ENCODE peak calls at places on chromosomes 4 and X, in seven cellular contexts. L, R, U, H, I, S and A are unnamed samples.

GRCh38 chr4:184695178-184695896 is 38.6 kb downstream of the CENPU start:
- DNase-seq in L (no peak), U (no peak), R (no peak), I (peak; percentile 91), H (no peak), S (no peak), A (no peak)

GRCh38 chr4:145034727-145035211 is 63.2 kb downstream of the ANAPC10 start:
- DNase-seq in R (no peak), S (no peak), U (no peak), I (peak; percentile 64), L (no peak), H (no peak), A (peak; percentile 87)

GRCh38 chr4:168841682-168842019 is 168.4 kb downstream of the CBR4 start:
- DNase-seq in I (no peak), H (no peak), S (no peak), L (no peak), U (no peak), R (no peak), A (no peak)

GRCh38 chr4:138977525-138977924 is 38.1 kb upstream of the NOCT start:
- DNase-seq in U (no peak), L (no peak), S (peak; percentile 60), I (no peak), H (no peak), R (no peak), A (no peak)

GRCh38 chr4:180363817-180364216 is 1879.4 kb upstream of the TENM3 start:
- DNase-seq in H (peak; percentile 76), R (no peak), S (no peak), I (peak; percentile 6), U (no peak), L (no peak), A (no peak)

GRCh38 chr4:69116645-69117321 is 20.5 kb downstream of the UGT2B7 start:
- DNase-seq in H (no peak), S (no peak), L (no peak), R (no peak), U (no peak), I (no peak), A (no peak)

GRCh38 chrX:110412971-110413726 is 54.5 kb downstream of the RTL9 start:
- DNase-seq in S (peak; percentile 93), H (peak; percentile 82), I (no peak), U (peak; percentile 78), L (peak; percentile 70), R (peak; percentile 76), A (peak; percentile 75)

GRCh38 chrX:37453821-37454220 is 104.7 kb downstream of the PRRG1 start:
- DNase-seq in R (no peak), S (no peak), U (no peak), L (no peak), I (peak; percentile 23), H (peak; percentile 22), A (no peak)

GRCh38 chr4:156672924-156673323 is 298.7 kb downstream of the PDGFC start:
- DNase-seq in H (peak; percentile 65), S (peak; percentile 43), I (peak; percentile 13), U (no peak), L (no peak), R (no peak), A (peak; percentile 74)

GRCh38 chr4:53866055-53866454 is 198.3 kb downstream of the CHIC2 start:
- DNase-seq in U (peak; percentile 30), S (no peak), H (no peak), L (no peak), I (peak; percentile 3), R (no peak), A (no peak)

GRCh38 chr4:4575284-4576211 is 33.7 kb upstream of the STX18 start:
- DNase-seq in L (peak; percentile 83), R (peak; percentile 65), I (no peak), H (peak; percentile 50), U (peak; percentile 88), S (peak; percentile 93), A (peak; percentile 82)

GRCh38 chr4:86626066-86626465 is 32.0 kb downstream of the PTPN13 start:
- DNase-seq in H (no peak), U (no peak), I (no peak), R (no peak), S (no peak), L (no peak), A (no peak)

GRCh38 chr4:186554890-186555827 is at the start of gene MTNR1A:
- DNase-seq in L (peak; percentile 46), U (no peak), H (no peak), R (peak; percentile 19), I (peak; percentile 23), S (peak; percentile 84), A (peak; percentile 19)

GRCh38 chr4:13765535-13765934 is 138.0 kb upstream of the BOD1L1 start:
- DNase-seq in S (no peak), L (no peak), H (peak; percentile 24), U (no peak), I (no peak), R (no peak), A (no peak)

GRCh38 chrX:3066555-3066954 is 25.3 kb downstream of the ARSF start:
- DNase-seq in S (no peak), L (no peak), H (no peak), I (peak; percentile 28), R (no peak), U (no peak), A (peak; percentile 2)

GRCh38 chrX:102651242-102651967 is at the start of gene GPRASP1:
- DNase-seq in S (peak; percentile 83), U (peak; percentile 89), R (no peak), H (no peak), I (peak; percentile 4), L (peak; percentile 50), A (peak; percentile 59)

GRCh38 chrX:134484039-134484438 is 24.1 kb downstream of the HPRT1 start:
- DNase-seq in I (no peak), L (peak; percentile 32), H (peak; percentile 81), S (no peak), U (no peak), R (peak; percentile 7), A (peak; percentile 45)

GRCh38 chr4:74168841-74169240 is 10.9 kb downstream of the MTHFD2L start:
- DNase-seq in L (no peak), S (no peak), I (no peak), R (no peak), U (no peak), H (no peak), A (no peak)

GRCh38 chr4:165151734-165152133 is 39.1 kb upstream of the TMEM192 start:
- DNase-seq in S (no peak), H (peak; percentile 35), L (no peak), U (no peak), R (no peak), I (peak; percentile 70), A (peak; percentile 20)

GRCh38 chr4:125359960-125360628 is 45.3 kb downstream of the FAT4 start:
- DNase-seq in I (no peak), R (no peak), H (no peak), S (no peak), U (no peak), L (no peak), A (peak; percentile 7)

GRCh38 chrX:73448379-73448778 is 1.5 kb downstream of the CDX4 start:
- DNase-seq in U (no peak), H (no peak), S (peak; percentile 48), L (no peak), I (no peak), R (no peak), A (peak; percentile 1)

GRCh38 chr4:176708771-176709311 is 83.9 kb downstream of the VEGFC start:
- DNase-seq in L (no peak), H (peak; percentile 54), U (no peak), I (no peak), R (no peak), S (no peak), A (peak; percentile 25)

DNA sequence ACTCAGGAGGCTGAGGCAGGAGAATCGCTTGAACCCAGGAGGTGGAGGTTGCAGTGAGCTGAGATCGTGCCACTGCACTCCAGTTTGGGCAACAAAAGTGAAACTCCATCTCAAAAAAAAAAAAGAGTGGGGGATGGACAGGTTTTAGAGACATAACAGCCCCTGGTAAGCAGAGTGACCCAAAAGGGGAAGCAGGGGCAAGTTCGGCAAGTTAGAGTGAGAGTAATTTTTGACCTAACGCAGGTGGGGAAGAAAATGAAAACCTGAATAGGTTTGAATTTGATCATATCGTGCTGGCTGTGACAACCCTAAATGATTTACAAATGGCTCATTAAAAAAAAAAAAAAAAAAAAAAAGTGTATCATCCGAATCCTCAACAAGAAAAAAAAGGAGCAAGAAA is 25.7 kb upstream of the TMEM131L start:
- DNase-seq in H (no peak), L (no peak), I (no peak), R (no peak), U (no peak), S (no peak), A (no peak)
- H3K4me1 ChIP-seq in H (no peaks in the 10 kb centered on the region), L (no peaks in the 10 kb centered on the region), I (peaks cover 4% of the 10 kb centered on the region), R (no peaks in the 10 kb centered on the region), U (no peaks in the 10 kb centered on the region), S (no peaks in the 10 kb centered on the region), A (no peaks in the 10 kb centered on the region)

GRCh38 chr4:77931452-77932135 is 69.0 kb downstream of the MRPL1 start:
- DNase-seq in I (peak; percentile 81), U (no peak), H (peak; percentile 77), S (no peak), L (no peak), R (no peak), A (peak; percentile 88)
- H3K4me1 ChIP-seq in I (peaks cover 25% of the 10 kb centered on the region), U (peaks cover 2% of the 10 kb centered on the region), H (peaks cover 38% of the 10 kb centered on the region), S (no peaks in the 10 kb centered on the region), L (no peaks in the 10 kb centered on the region), R (peaks cover 21% of the 10 kb centered on the region), A (peaks cover 15% of the 10 kb centered on the region)

GRCh38 chrX:69429339-69430014 is 74.6 kb upstream of the NALF2 start:
- DNase-seq in I (no peak), S (peak; percentile 48), U (peak; percentile 37), H (no peak), L (no peak), R (no peak), A (no peak)
- H3K4me1 ChIP-seq in I (no peaks in the 10 kb centered on the region), S (no peaks in the 10 kb centered on the region), U (no peaks in the 10 kb centered on the region), H (no peaks in the 10 kb centered on the region), L (no peaks in the 10 kb centered on the region), R (no peaks in the 10 kb centered on the region), A (no peaks in the 10 kb centered on the region)

DNA sequence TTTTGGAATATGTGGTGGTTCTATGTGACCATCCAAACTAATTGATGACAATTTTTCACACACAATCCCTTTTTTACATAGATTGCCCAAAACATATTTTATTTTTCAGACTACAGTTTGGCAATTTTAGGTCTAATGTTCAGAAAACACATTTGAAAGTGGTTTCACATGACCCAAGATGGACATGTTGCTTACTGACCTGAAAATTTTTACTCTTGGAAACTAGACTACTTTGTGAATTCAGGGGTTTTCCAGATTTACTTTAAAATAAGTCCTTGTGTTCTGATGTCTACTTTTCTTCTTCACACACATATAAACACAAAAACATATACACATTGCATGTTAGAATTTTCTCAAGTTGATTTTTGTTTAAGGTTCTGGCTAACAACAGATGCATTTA is 79.5 kb downstream of the HMGB2 start:
- DNase-seq in L (no peak), S (no peak), H (no peak), I (no peak), R (no peak), U (no peak), A (no peak)
- H3K4me1 ChIP-seq in L (no peaks in the 10 kb centered on the region), S (no peaks in the 10 kb centered on the region), H (peaks cover 17% of the 10 kb centered on the region), I (peaks cover 9% of the 10 kb centered on the region), R (peaks cover 31% of the 10 kb centered on the region), U (peaks cover 3% of the 10 kb centered on the region), A (peaks cover 5% of the 10 kb centered on the region)